ENCODE peak calls at places on chromosomes 7 and 10, in six cellular contexts. Y is GM23248, Z is tibial artery, A is left ventricle myocardium inferior, K is heart right ventricle, F is PC-3. G is an unnamed sample. For H3K4me1, the result is how much of the 10 kb centered on the place peaks cover.

GRCh38 chr7:27611043-27611442 is 51.6 kb downstream of the HIBADH start:
- DNase-seq in Y (peak), Z (no peak), A (no peak), K (no peak), F (peak), G (no peak)

GRCh38 chr7:156515911-156516790 is 124.4 kb upstream of the RNF32 start:
- DNase-seq in Y (no peak), Z (no peak), A (no peak), K (no peak), F (no peak), G (no peak)

GRCh38 chr10:71396084-71396713 is 521 bp upstream of the CDH23 start:
- DNase-seq in Y (peak), Z (no peak), A (peak), K (peak), F (no peak), G (no peak)

GRCh38 chr10:12499587-12499986 is 150.2 kb downstream of the CAMK1D start:
- DNase-seq in Y (no peak), Z (peak), A (no peak), K (no peak), F (no peak), G (no peak)

GRCh38 chr10:92123031-92123450 is 167.8 kb downstream of the CPEB3 start:
- DNase-seq in Y (no peak), Z (no peak), A (no peak), K (no peak), F (peak), G (no peak)

GRCh38 chr10:797179-797578 is 107.7 kb upstream of the DIP2C start:
- DNase-seq in Y (no peak), Z (peak), A (no peak), K (no peak), F (no peak), G (no peak)

GRCh38 chr7:88218836-88219605 is 817 bp downstream of the SRI start:
- DNase-seq in Y (peak), Z (peak), A (peak), K (peak), F (peak), G (no peak)

GRCh38 chr10:47410862-47411261 is 26.8 kb upstream of the ZNF488 start:
- DNase-seq in Y (no peak), Z (peak), A (no peak), K (no peak), F (no peak), G (no peak)

GRCh38 chr7:32020760-32021159 is 49.4 kb downstream of the PDE1C start:
- DNase-seq in Y (no peak), Z (no peak), A (no peak), K (no peak), F (no peak), G (no peak)

GRCh38 chr7:87797798-87798403 is 78.3 kb downstream of the SLC25A40 start:
- DNase-seq in Y (peak), Z (no peak), A (no peak), K (no peak), F (peak), G (no peak)

GRCh38 chr7:125030756-125031387 is 101.2 kb upstream of the POT1 start:
- DNase-seq in Y (no peak), Z (no peak), A (no peak), K (no peak), F (no peak), G (no peak)

GRCh38 chr10:110304394-110304779 is 333 bp downstream of the SMNDC1 start:
- DNase-seq in Y (peak), Z (no peak), A (no peak), K (peak), F (no peak), G (no peak)

GRCh38 chr7:42238709-42239395 is 1.8 kb upstream of the GLI3 start:
- DNase-seq in Y (peak), Z (peak), A (no peak), K (no peak), F (peak), G (no peak)

GRCh38 chr10:15113766-15114165 is 16.6 kb downstream of the RPP38 start:
- DNase-seq in Y (peak), Z (no peak), A (no peak), K (no peak), F (no peak), G (no peak)

GRCh38 chr7:155602750-155603149 is 41.7 kb upstream of the RBM33 start:
- DNase-seq in Y (no peak), Z (no peak), A (no peak), K (no peak), F (no peak), G (no peak)

GRCh38 chr7:143444785-143445184 is 1.5 kb downstream of the TAS2R60 start:
- DNase-seq in Y (no peak), Z (no peak), A (no peak), K (no peak), F (no peak), G (no peak)

GRCh38 chr10:28910960-28911359 is 233.6 kb downstream of the BAMBI start:
- DNase-seq in Y (peak), Z (no peak), A (no peak), K (no peak), F (peak), G (no peak)

GRCh38 chr10:2839081-2839725 is 228.1 kb upstream of the PFKP start:
- DNase-seq in Y (peak), Z (no peak), A (peak), K (peak), F (peak), G (no peak)

GRCh38 chr7:150941351-150941982 is 36.7 kb downstream of the KCNH2 start:
- DNase-seq in Y (no peak), Z (no peak), A (no peak), K (no peak), F (no peak), G (no peak)

GRCh38 chr7:157670490-157671357 is 333.9 kb downstream of the DNAJB6 start:
- DNase-seq in Y (no peak), Z (peak), A (no peak), K (no peak), F (peak), G (no peak)

GRCh38 chr10:98030093-98030821 is at the start of gene CRTAC1:
- DNase-seq in Y (peak), Z (peak), A (peak), K (peak), F (no peak), G (no peak)

GRCh38 chr7:130932088-130932487 is 198.1 kb upstream of the KLF14 start:
- DNase-seq in Y (no peak), Z (no peak), A (no peak), K (no peak), F (no peak), G (no peak)
- H3K4me1 ChIP-seq in Y (under half), Z (under half), A (half or more), K (under half), F (under half), G (half or more)

GRCh38 chr7:140676303-140676702 is 3.6 kb downstream of the ADCK2 start:
- DNase-seq in Y (no peak), Z (peak), A (no peak), K (no peak), F (no peak), G (no peak)

GRCh38 chr7:140674356-140674800 is 1.6 kb downstream of the ADCK2 start:
- DNase-seq in Y (no peak), Z (peak), A (no peak), K (no peak), F (peak), G (no peak)

GRCh38 chr7:140674899-140675701 is 2.4 kb downstream of the ADCK2 start:
- DNase-seq in Y (peak), Z (peak), A (no peak), K (peak), F (peak), G (no peak)

GRCh38 chr7:140677496-140677895 is 4.8 kb downstream of the ADCK2 start:
- DNase-seq in Y (no peak), Z (peak), A (no peak), K (no peak), F (no peak), G (no peak)

GRCh38 chr7:140675726-140676125 is 3.0 kb downstream of the ADCK2 start:
- DNase-seq in Y (no peak), Z (peak), A (no peak), K (no peak), F (no peak), G (no peak)
- H3K27ac ChIP-seq in Y (no peak), Z (no peak), A (no peak), K (no peak), F (no peak), G (no peak)

GRCh38 chr7:30816291-30817059 is 45.3 kb downstream of the MINDY4 start:
- DNase-seq in Y (peak), Z (peak), A (peak), K (no peak), F (no peak), G (no peak)
- H3K4me3 ChIP-seq in Y (no peak), Z (no peak), A (no peak), K (no peak), F (no peak), G (no peak)

GRCh38 chr10:10599994-10600393 is 417.7 kb upstream of the CELF2 start:
- DNase-seq in Y (peak), Z (no peak), A (no peak), K (no peak), F (no peak), G (no peak)
- H3K4me1 ChIP-seq in Y (under half), Z (under half), A (under half), K (under half), F (under half), G (under half)

DNA sequence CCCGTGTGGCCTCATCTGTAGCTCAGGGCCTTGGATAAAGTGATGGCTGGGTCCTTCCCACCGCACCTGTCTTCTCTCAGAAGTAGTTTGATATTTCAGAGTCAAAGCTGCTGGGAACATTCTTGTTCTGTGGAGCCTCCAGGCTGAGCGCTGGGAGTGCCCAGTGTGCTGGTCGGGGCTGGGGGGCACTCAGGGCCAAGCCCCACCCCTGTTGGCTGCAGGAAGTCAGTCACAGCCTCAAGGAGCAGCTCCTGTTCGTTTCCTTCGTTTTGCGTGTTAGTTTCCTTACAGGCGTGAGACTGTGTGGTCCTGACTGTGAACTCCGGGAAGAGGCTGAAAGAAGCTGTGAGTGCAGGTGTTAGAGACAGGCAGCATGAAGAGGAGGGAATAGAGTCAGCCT is 33.2 kb downstream of the POR start:
- DNase-seq in Y (no peak), Z (no peak), A (no peak), K (no peak), F (no peak), G (no peak)
- H3K27ac ChIP-seq in Y (no peak), Z (no peak), A (peak), K (no peak), F (no peak), G (peak)

DNA sequence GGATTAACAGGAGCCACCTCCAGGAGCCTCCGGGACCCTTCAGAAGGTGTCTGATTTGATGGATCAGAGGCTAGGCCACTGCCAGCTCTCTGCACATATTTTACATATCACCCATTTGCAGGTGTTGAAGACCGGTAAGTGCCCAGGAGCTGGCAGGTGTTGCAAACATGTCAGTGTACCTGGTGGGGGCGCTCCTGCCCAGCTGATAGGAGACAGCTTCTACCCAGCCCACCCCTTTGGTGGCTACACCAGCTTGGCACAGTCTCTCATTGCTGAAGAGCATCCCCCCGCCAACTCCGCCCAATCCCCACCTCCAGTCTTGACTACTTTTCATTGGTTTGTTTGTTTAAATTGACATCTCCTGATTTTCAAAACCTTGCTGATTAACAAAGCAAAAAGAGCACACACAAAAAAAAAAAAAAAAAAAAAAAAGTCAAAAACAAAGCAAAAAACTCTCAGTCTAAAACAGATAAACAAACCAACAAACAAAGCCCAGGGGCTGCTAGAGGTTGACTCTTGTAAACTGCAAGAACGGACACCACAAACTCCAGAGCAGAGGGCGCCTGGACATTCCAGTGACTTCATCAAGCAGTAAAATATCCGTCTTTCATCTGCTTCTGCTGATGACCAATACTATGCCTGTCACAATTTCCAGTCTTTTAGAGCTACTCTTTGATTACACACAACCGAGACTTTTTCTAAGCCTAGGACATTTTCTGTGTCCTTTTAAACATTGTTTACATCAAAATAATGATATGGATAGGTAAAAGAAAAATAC is 275.3 kb downstream of the NRG3 start:
- DNase-seq in Y (no peak), Z (no peak), A (no peak), K (peak), F (no peak), G (no peak)
- H3K4me3 ChIP-seq in Y (no peak), Z (no peak), A (no peak), K (no peak), F (no peak), G (no peak)